ENCODE peak calls at places on chromosomes 16 and 17, in seven cellular contexts. H is PC-3, J is pancreas, O is HCT116, Z is stomach, M is MM.1S, R is type B pancreatic cell. F is an unnamed sample.

GRCh38 chr16:27432600-27432957 is 30.6 kb downstream of the IL21R start:
- DNase-seq in H (peak; percentile 4), J (no peak), O (no peak), Z (no peak), M (no peak), R (peak; percentile 61), F (peak; percentile 12)

GRCh38 chr17:19651461-19652238 is 3.1 kb downstream of the ALDH3A2 start:
- DNase-seq in H (peak; percentile 50), J (no peak), O (no peak), Z (no peak), M (no peak), R (no peak), F (peak; percentile 45)

GRCh38 chr17:31371511-31372097 is 19.9 kb upstream of the RAB11FIP4 start:
- DNase-seq in H (no peak), J (no peak), O (no peak), Z (no peak), M (peak; percentile 72), R (no peak), F (no peak)

GRCh38 chr17:49741009-49741691 is 22.8 kb downstream of the FAM117A start:
- DNase-seq in H (no peak), J (no peak), O (no peak), Z (no peak), M (peak; percentile 76), R (no peak), F (peak; percentile 9)

GRCh38 chr16:29727452-29727851 is 18.3 kb downstream of the C16orf54 start:
- DNase-seq in H (no peak), J (no peak), O (no peak), Z (no peak), M (no peak), R (no peak), F (no peak)

GRCh38 chr17:77473615-77474226 is 333.0 kb downstream of the SEC14L1 start:
- DNase-seq in H (peak; percentile 50), J (no peak), O (peak; percentile 71), Z (no peak), M (peak; percentile 4), R (no peak), F (peak; percentile 75)

GRCh38 chr17:49764559-49765180 is 739 bp upstream of the FAM117A start:
- DNase-seq in H (no peak), J (no peak), O (no peak), Z (no peak), M (no peak), R (no peak), F (no peak)

GRCh38 chr17:65468321-65468720 is 93.1 kb downstream of the AXIN2 start:
- DNase-seq in H (no peak), J (no peak), O (no peak), Z (no peak), M (no peak), R (no peak), F (no peak)

GRCh38 chr16:30982548-30983288 is 2.3 kb upstream of the HSD3B7 start:
- DNase-seq in H (no peak), J (no peak), O (no peak), Z (no peak), M (no peak), R (no peak), F (no peak)

GRCh38 chr16:88442811-88443576 is 10.1 kb upstream of the ZFPM1 start:
- DNase-seq in H (peak; percentile 81), J (peak; percentile 71), O (peak; percentile 64), Z (peak; percentile 83), M (peak; percentile 50), R (peak; percentile 89), F (peak; percentile 76)

GRCh38 chr16:56625943-56626654 is 518 bp downstream of the MT1E start:
- DNase-seq in H (no peak), J (peak; percentile 60), O (no peak), Z (no peak), M (no peak), R (no peak), F (no peak)

GRCh38 chr16:27995378-27995777 is 68.1 kb downstream of the GSG1L start:
- DNase-seq in H (no peak), J (no peak), O (no peak), Z (no peak), M (no peak), R (no peak), F (no peak)

GRCh38 chr17:74702132-74702876 is 10.4 kb downstream of the CD300LF start:
- DNase-seq in H (no peak), J (no peak), O (no peak), Z (no peak), M (no peak), R (no peak), F (no peak)

GRCh38 chr17:38693700-38694329 is 11.3 kb upstream of the MLLT6 start:
- DNase-seq in H (no peak), J (peak; percentile 55), O (no peak), Z (peak; percentile 71), M (no peak), R (no peak), F (peak; percentile 46)

GRCh38 chr17:62675701-62676100 is 48.2 kb downstream of the MRC2 start:
- DNase-seq in H (no peak), J (no peak), O (no peak), Z (no peak), M (no peak), R (no peak), F (no peak)

GRCh38 chr16:27748868-27749546 is 199.1 kb downstream of the KATNIP start:
- DNase-seq in H (peak; percentile 65), J (no peak), O (peak; percentile 54), Z (no peak), M (peak; percentile 32), R (no peak), F (peak; percentile 75)

GRCh38 chr17:36942031-36942599 is 4.8 kb downstream of the LHX1 start:
- DNase-seq in H (no peak), J (no peak), O (no peak), Z (no peak), M (no peak), R (no peak), F (no peak)

GRCh38 chr16:86034421-86034919 is 135.5 kb downstream of the IRF8 start:
- DNase-seq in H (no peak), J (no peak), O (no peak), Z (no peak), M (no peak), R (no peak), F (no peak)

GRCh38 chr17:49836111-49837030 is 11.5 kb downstream of the TAC4 start:
- DNase-seq in H (no peak), J (no peak), O (no peak), Z (peak; percentile 57), M (no peak), R (no peak), F (no peak)

DNA sequence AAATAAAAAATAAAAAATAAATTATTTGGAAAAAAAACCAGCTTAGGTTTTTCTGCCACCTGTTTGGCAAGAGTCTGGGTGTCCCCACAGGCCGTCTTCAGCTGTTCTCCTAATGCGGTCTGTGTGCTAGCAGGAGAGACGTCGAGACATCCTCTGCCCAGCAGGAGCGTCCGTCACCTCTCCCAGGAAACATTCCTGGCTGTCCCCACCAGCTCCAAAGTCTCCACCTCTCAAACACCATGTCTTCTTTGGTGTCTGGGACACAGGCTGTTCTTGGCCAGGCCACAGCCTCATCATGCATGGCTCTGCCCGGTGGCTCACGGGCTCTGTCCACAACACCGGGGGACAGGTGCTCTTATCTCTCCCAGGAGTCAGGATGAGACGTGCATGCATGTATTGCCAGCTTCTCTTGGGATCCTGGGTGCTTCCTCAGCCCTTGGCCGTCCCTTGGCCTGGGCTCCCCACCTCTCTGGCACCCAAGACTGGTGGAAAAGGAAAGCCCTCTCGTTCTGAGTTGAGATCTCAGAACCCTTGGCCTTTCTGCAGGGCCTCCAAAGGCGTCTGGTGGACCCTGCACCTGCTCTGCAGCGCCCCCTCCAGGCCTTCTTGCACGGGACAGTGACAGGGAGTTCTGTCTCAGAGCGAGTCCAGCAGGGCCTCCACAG is 84.9 kb upstream of the CBX4 start:
- DNase-seq in H (peak; percentile 52), J (no peak), O (peak; percentile 52), Z (peak; percentile 70), M (no peak), R (no peak), F (peak; percentile 46)
- TF ChIP-seq CTCF in H (peak; percentile 81), J (peak; percentile 23), O (peak; percentile 98), Z (no peak), M (peak; percentile 46), R (peak; percentile 77), F (peak; percentile 37)

GRCh38 chr16:70267516-70267915 is 15.8 kb upstream of the EXOSC6 start:
- DNase-seq in H (peak; percentile 52), J (no peak), O (peak; percentile 18), Z (peak; percentile 35), M (no peak), R (no peak), F (peak; percentile 62)

GRCh38 chr16:70269471-70269870 is 17.7 kb upstream of the EXOSC6 start:
- DNase-seq in H (no peak), J (no peak), O (no peak), Z (no peak), M (no peak), R (no peak), F (no peak)

GRCh38 chr16:70271696-70272095 is 17.6 kb downstream of the AARS1 start:
- DNase-seq in H (no peak), J (no peak), O (no peak), Z (no peak), M (no peak), R (no peak), F (no peak)

GRCh38 chr16:70270176-70270575 is 18.4 kb upstream of the EXOSC6 start:
- DNase-seq in H (no peak), J (no peak), O (no peak), Z (no peak), M (no peak), R (no peak), F (no peak)
- TF ChIP-seq CTCF in H (no peak), J (no peak), O (no peak), Z (no peak), M (no peak), R (no peak), F (no peak)

DNA sequence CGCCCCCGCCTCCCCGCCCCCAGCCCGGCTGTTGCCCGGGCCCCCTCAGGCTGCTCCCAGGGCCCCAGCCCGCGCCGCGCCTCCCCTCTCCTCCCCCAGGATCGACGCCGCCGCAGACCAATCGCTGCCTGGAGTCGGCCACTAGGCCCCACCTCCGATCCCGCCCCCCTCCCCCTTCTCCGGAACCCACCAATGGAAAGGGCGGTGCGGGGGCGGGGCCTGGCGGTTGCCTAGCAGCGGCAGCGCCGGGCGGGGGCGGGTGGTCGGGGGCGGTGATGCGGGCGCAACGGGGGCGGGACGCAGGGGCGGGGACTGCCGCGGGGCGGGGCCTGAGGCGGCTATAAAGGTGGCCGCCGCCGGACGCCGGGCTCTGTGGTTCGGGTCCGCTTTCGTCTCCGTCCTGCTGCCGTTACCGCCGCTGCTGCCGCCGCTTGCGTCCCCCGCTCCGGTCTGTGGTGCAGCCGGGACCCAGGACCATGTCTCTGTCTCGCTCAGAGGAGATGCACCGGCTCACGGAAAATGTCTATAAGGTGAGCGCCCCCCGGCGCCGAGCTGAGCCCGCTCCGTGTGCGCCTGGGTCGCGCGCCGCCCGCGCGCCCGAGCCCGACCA is at the start of gene BAIAP2:
- DNase-seq in H (peak; percentile 91), J (peak; percentile 97), O (peak; percentile 90), Z (peak; percentile 98), M (peak; percentile 83), R (peak; percentile 98), F (peak; percentile 93)
- TF ChIP-seq CTCF in H (no peak), J (no peak), O (no peak), Z (no peak), M (no peak), R (no peak), F (no peak)

DNA sequence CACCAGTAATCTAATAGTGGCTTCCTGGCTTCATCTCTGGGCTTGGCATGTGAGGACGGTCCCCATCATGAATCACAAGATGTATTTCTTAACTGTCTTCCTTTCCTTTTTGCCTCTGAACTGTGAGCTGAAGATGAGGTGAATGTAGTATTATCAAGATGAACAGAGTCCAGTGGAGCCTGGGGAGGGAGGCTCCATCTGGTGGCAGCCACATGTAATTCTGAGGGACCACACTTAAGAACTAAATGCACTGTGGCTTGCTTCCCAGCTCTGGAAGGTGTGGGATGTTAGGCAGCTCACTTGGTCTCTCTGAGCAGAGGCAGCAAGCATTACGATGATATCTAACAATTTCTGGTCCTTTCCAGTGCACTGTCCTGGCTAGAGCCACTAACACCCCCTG is 354.9 kb upstream of the ASIC2 start:
- DNase-seq in H (no peak), J (no peak), O (no peak), Z (no peak), M (peak; percentile 26), R (no peak), F (no peak)
- TF ChIP-seq CTCF in H (peak; percentile 50), J (no peak), O (no peak), Z (no peak), M (peak; percentile 51), R (peak; percentile 79), F (no peak)